ENCODE peak calls at places on chromosomes 6 and 20, in ten cellular contexts. G, D, S, A, W, Q, X, O, M and U are unnamed samples. For H3K27me3 and H3K36me3, the result is how much of the 10 kb centered on the place peaks cover.

GRCh38 chr20:17281478-17281877 is 54.6 kb downstream of the PCSK2 start:
- DNase-seq in G (peak), D (no peak), S (no peak), A (no peak), W (peak), Q (no peak), X (peak), O (peak), M (no peak), U (no peak)

GRCh38 chr6:36323062-36323461 is 13.6 kb downstream of the BNIP5 start:
- DNase-seq in G (no peak), D (no peak), S (no peak), A (no peak), W (peak), Q (no peak), X (no peak), O (peak), M (peak), U (no peak)

GRCh38 chr6:130697661-130698535 is 129.3 kb upstream of the SMLR1 start:
- DNase-seq in G (no peak), D (peak), S (peak), A (no peak), W (peak), Q (no peak), X (peak), O (peak), M (peak), U (no peak)

GRCh38 chr6:19719691-19720127 is 117.5 kb upstream of the ID4 start:
- DNase-seq in G (no peak), D (no peak), S (peak), A (no peak), W (no peak), Q (no peak), X (no peak), O (peak), M (peak), U (no peak)

GRCh38 chr6:132412656-132413500 is 11.6 kb upstream of the MOXD1 start:
- DNase-seq in G (no peak), D (no peak), S (peak), A (no peak), W (no peak), Q (no peak), X (no peak), O (no peak), M (peak), U (no peak)

GRCh38 chr20:51381557-51381956 is 161.0 kb downstream of the NFATC2 start:
- DNase-seq in G (no peak), D (no peak), S (no peak), A (no peak), W (no peak), Q (no peak), X (no peak), O (no peak), M (no peak), U (peak)

GRCh38 chr6:130183271-130184222 is 39.2 kb downstream of the SAMD3 start:
- DNase-seq in G (no peak), D (peak), S (no peak), A (peak), W (no peak), Q (no peak), X (no peak), O (no peak), M (no peak), U (no peak)

GRCh38 chr6:72245565-72245964 is 359.2 kb downstream of the RIMS1 start:
- DNase-seq in G (no peak), D (no peak), S (no peak), A (no peak), W (no peak), Q (peak), X (no peak), O (peak), M (no peak), U (no peak)

GRCh38 chr6:133701633-133702331 is 187.1 kb upstream of the TCF21 start:
- DNase-seq in G (no peak), D (no peak), S (peak), A (no peak), W (peak), Q (no peak), X (no peak), O (no peak), M (peak), U (no peak)

GRCh38 chr6:221531-222349 is 70.5 kb upstream of the DUSP22 start:
- DNase-seq in G (no peak), D (no peak), S (no peak), A (no peak), W (no peak), Q (no peak), X (no peak), O (no peak), M (no peak), U (no peak)

GRCh38 chr6:50520325-50520724 is 193.0 kb upstream of the TFAP2D start:
- DNase-seq in G (no peak), D (no peak), S (no peak), A (no peak), W (no peak), Q (no peak), X (no peak), O (peak), M (no peak), U (no peak)

GRCh38 chr6:149897015-149897697 is 757 bp downstream of the RAET1E start:
- DNase-seq in G (no peak), D (no peak), S (peak), A (no peak), W (no peak), Q (peak), X (peak), O (no peak), M (peak), U (peak)

GRCh38 chr6:13538084-13538483 is 36.3 kb upstream of the SIRT5 start:
- DNase-seq in G (no peak), D (no peak), S (peak), A (no peak), W (peak), Q (no peak), X (peak), O (no peak), M (peak), U (no peak)

GRCh38 chr20:37919389-37920040 is 16.6 kb downstream of the VSTM2L start:
- DNase-seq in G (no peak), D (no peak), S (no peak), A (no peak), W (no peak), Q (no peak), X (no peak), O (peak), M (no peak), U (no peak)

GRCh38 chr6:155599571-155599970 is 143.9 kb upstream of the NOX3 start:
- DNase-seq in G (no peak), D (no peak), S (no peak), A (no peak), W (no peak), Q (no peak), X (no peak), O (peak), M (no peak), U (no peak)

GRCh38 chr6:56914791-56915658 is 39.9 kb upstream of the BEND6 start:
- DNase-seq in G (no peak), D (no peak), S (no peak), A (no peak), W (no peak), Q (no peak), X (no peak), O (no peak), M (no peak), U (no peak)

GRCh38 chr20:16975682-16976081 is 227.5 kb downstream of the OTOR start:
- DNase-seq in G (peak), D (no peak), S (no peak), A (no peak), W (no peak), Q (no peak), X (no peak), O (no peak), M (no peak), U (no peak)

GRCh38 chr20:24157213-24157612 is 168.6 kb upstream of the GGTLC1 start:
- DNase-seq in G (no peak), D (peak), S (no peak), A (no peak), W (no peak), Q (no peak), X (no peak), O (no peak), M (no peak), U (no peak)

GRCh38 chr6:35719407-35719829 is 17.4 kb upstream of the ARMC12 start:
- DNase-seq in G (no peak), D (no peak), S (no peak), A (no peak), W (no peak), Q (no peak), X (no peak), O (no peak), M (no peak), U (no peak)

GRCh38 chr6:128784266-128784665 is 98.7 kb upstream of the LAMA2 start:
- DNase-seq in G (no peak), D (no peak), S (no peak), A (no peak), W (no peak), Q (no peak), X (no peak), O (no peak), M (no peak), U (no peak)

GRCh38 chr20:51747182-51747911 is 20.8 kb downstream of the ATP9A start:
- DNase-seq in G (no peak), D (no peak), S (no peak), A (no peak), W (no peak), Q (no peak), X (no peak), O (no peak), M (no peak), U (no peak)

GRCh38 chr6:131694832-131695426 is 6.3 kb downstream of the OR2A4 start:
- DNase-seq in G (no peak), D (no peak), S (peak), A (no peak), W (peak), Q (peak), X (peak), O (peak), M (peak), U (no peak)

GRCh38 chr6:168305091-168305749 is 14.4 kb downstream of the DACT2 start:
- DNase-seq in G (no peak), D (no peak), S (no peak), A (no peak), W (no peak), Q (no peak), X (no peak), O (peak), M (no peak), U (no peak)

GRCh38 chr6:168302534-168302933 is 17.0 kb downstream of the DACT2 start:
- DNase-seq in G (no peak), D (no peak), S (no peak), A (no peak), W (peak), Q (no peak), X (no peak), O (peak), M (peak), U (no peak)

GRCh38 chr6:168305863-168306262 is 13.7 kb downstream of the DACT2 start:
- DNase-seq in G (no peak), D (no peak), S (no peak), A (no peak), W (no peak), Q (no peak), X (no peak), O (no peak), M (no peak), U (no peak)

GRCh38 chr6:168303982-168304751 is 15.4 kb downstream of the DACT2 start:
- DNase-seq in G (no peak), D (no peak), S (no peak), A (no peak), W (no peak), Q (no peak), X (no peak), O (no peak), M (no peak), U (no peak)

GRCh38 chr6:168304752-168305015 is 14.9 kb downstream of the DACT2 start:
- DNase-seq in G (no peak), D (no peak), S (no peak), A (no peak), W (no peak), Q (no peak), X (no peak), O (no peak), M (no peak), U (no peak)
- H3K27me3 ChIP-seq in G (under half), D (under half), S (under half), A (under half), W (under half), Q (under half), X (under half), O (under half), M (under half), U (under half)

DNA sequence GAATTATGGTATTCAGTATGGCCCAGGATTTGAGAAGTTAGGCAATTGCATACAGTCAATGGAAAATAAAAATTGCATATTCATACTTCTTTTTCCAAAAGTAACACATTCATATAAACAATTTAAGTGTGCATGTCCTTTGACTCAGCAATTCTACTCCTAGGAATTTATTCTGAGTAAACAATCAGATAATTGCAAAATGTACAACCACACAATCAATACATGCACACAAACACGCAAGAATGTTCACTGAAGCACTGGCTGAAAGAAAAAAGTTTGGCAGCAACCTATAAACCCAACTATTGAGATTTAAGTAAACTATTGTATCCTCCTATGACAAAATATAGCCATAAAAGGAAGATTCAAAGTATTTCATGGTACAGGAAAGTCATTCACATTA is 1.6 kb downstream of the CYP39A1 start:
- DNase-seq in G (no peak), D (no peak), S (no peak), A (no peak), W (no peak), Q (no peak), X (no peak), O (no peak), M (no peak), U (no peak)
- H3K4me3 ChIP-seq in G (peak), D (no peak), S (no peak), A (no peak), W (peak), Q (no peak), X (no peak), O (peak), M (peak), U (peak)

GRCh38 chr20:59832406-59833156 is 100.9 kb downstream of the SYCP2 start:
- DNase-seq in G (no peak), D (no peak), S (no peak), A (no peak), W (peak), Q (no peak), X (no peak), O (no peak), M (no peak), U (no peak)
- H3K36me3 ChIP-seq in G (under half), D (under half), S (under half), A (under half), W (under half), Q (under half), X (under half), O (under half), M (under half), U (under half)

GRCh38 chr20:49466114-49466912 is 16.2 kb downstream of the KCNB1 start:
- DNase-seq in G (no peak), D (no peak), S (no peak), A (no peak), W (no peak), Q (no peak), X (no peak), O (no peak), M (no peak), U (no peak)
- H3K27me3 ChIP-seq in G (under half), D (under half), S (under half), A (under half), W (under half), Q (under half), X (under half), O (under half), M (under half), U (under half)

DNA sequence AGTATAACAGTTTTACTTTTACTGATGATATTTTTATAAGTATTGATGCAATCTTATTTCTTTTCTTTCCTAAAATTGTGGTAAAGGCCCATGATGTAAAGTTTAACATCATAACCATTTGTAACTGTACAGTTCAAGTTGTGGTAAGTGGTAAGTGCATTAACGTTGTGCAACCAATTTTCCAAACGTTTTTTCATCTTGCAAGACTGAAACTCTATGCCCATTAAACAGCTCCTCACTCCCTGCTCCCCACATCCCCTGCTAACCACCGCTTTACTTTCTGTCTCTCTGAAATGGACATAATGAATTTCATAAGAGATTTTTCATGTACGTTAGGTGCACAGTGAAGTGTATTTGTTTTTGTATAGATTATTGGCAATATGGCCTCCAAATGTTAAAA is 106.0 kb downstream of the PACRG start:
- DNase-seq in G (no peak), D (no peak), S (no peak), A (no peak), W (no peak), Q (no peak), X (no peak), O (no peak), M (no peak), U (no peak)
- H3K4me3 ChIP-seq in G (no peak), D (no peak), S (no peak), A (no peak), W (no peak), Q (no peak), X (no peak), O (no peak), M (no peak), U (no peak)

GRCh38 chr6:138197570-138197969 is 20.7 kb downstream of the PBOV1 start:
- DNase-seq in G (no peak), D (no peak), S (no peak), A (no peak), W (no peak), Q (no peak), X (no peak), O (no peak), M (no peak), U (no peak)

GRCh38 chr6:138198430-138199091 is 19.7 kb downstream of the PBOV1 start:
- DNase-seq in G (no peak), D (no peak), S (no peak), A (no peak), W (no peak), Q (no peak), X (no peak), O (no peak), M (no peak), U (no peak)

GRCh38 chr6:138194221-138194620 is 24.1 kb downstream of the PBOV1 start:
- DNase-seq in G (peak), D (no peak), S (no peak), A (no peak), W (peak), Q (no peak), X (no peak), O (no peak), M (no peak), U (peak)

DNA sequence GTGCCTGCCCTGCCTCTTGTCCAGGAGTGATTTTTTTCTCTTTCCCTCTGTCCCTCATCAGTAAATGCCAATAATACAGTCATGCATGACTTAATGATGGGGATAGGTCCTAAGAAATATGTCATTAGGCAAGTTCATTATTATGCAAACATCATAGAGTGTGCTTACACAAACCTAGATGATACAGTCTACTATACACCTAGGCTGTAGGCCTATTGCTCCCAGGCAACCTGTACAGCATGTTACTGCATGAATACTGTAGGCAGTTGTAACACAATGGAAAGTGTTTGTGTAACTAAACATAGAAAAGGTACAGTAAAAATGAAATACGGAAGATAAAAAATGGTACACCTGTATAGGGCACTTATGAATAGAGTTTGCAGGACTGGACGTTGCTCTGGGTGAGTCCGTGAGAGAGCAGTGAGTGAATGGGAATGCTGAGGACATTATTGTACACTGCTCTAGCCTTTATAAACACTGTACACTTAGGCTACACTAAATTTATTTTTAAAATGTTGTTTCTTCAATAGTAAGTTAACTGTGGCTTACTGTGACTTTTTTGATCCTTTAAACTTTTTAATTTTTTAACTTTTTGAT is 22.1 kb downstream of the PBOV1 start:
- DNase-seq in G (no peak), D (no peak), S (no peak), A (no peak), W (no peak), Q (no peak), X (no peak), O (no peak), M (no peak), U (no peak)
- H3K36me3 ChIP-seq in G (under half), D (under half), S (under half), A (under half), W (under half), Q (under half), X (under half), O (under half), M (under half), U (under half)

GRCh38 chr6:100453701-100454521 is 10.8 kb downstream of the SIM1 start:
- DNase-seq in G (peak), D (no peak), S (no peak), A (no peak), W (no peak), Q (no peak), X (no peak), O (peak), M (no peak), U (no peak)
- H3K27me3 ChIP-seq in G (under half), D (half or more), S (half or more), A (half or more), W (half or more), Q (under half), X (under half), O (half or more), M (half or more), U (half or more)

GRCh38 chr6:110813813-110814487 is 1.3 kb downstream of the CDK19 start:
- DNase-seq in G (no peak), D (no peak), S (no peak), A (no peak), W (peak), Q (no peak), X (no peak), O (peak), M (no peak), U (no peak)
- H3K4me3 ChIP-seq in G (peak), D (peak), S (peak), A (peak), W (peak), Q (peak), X (peak), O (peak), M (peak), U (peak)